ENCODE peak calls at places on chromosomes 16 and 17, in five cellular contexts. U is Karpas-422, R is GM23248, E is H9, L is hepatocyte. D is an unnamed sample.

GRCh38 chr17:73103661-73104335 is 11.3 kb upstream of the SLC39A11 start:
- DNase-seq in R (no peak), L (no peak), E (no peak), U (no peak), D (no peak)

GRCh38 chr17:507441-507840 is 154.8 kb upstream of the RPH3AL start:
- DNase-seq in R (no peak), L (no peak), U (no peak), E (no peak), D (no peak)

GRCh38 chr16:64864232-64864803 is 257.5 kb downstream of the CDH11 start:
- DNase-seq in U (no peak), E (no peak), R (peak), L (peak), D (peak)

GRCh38 chr16:68514511-68514910 is 24.6 kb upstream of the ZFP90 start:
- DNase-seq in E (no peak), U (no peak), R (no peak), L (no peak), D (peak)

GRCh38 chr16:70250748-70251650 is 741 bp downstream of the EXOSC6 start:
- DNase-seq in E (peak), U (peak), R (peak), L (peak), D (peak)

GRCh38 chr17:73476890-73477350 is 165.1 kb upstream of the CDC42EP4 start:
- DNase-seq in L (no peak), E (no peak), R (no peak), U (no peak), D (peak)

GRCh38 chr16:81480856-81481821 is 36.5 kb downstream of the CMIP start:
- DNase-seq in U (peak), L (peak), E (no peak), R (peak), D (peak)

GRCh38 chr16:87725596-87726235 is 40.1 kb downstream of the KLHDC4 start:
- DNase-seq in U (no peak), L (no peak), E (no peak), R (no peak), D (no peak)

GRCh38 chr16:19808061-19808621 is 76.5 kb downstream of the GPRC5B start:
- DNase-seq in L (peak), R (no peak), E (no peak), U (no peak), D (peak)

GRCh38 chr16:83586036-83586810 is 221.6 kb upstream of the HSBP1 start:
- DNase-seq in E (no peak), U (no peak), R (no peak), L (no peak), D (no peak)

GRCh38 chr16:70692481-70693203 is 6.8 kb upstream of the MTSS2 start:
- DNase-seq in U (no peak), R (no peak), L (no peak), E (no peak), D (no peak)

GRCh38 chr16:50247906-50248608 is 18.3 kb upstream of the ADCY7 start:
- DNase-seq in E (no peak), U (peak), L (no peak), R (no peak), D (peak)

GRCh38 chr16:716250-716607 is 1.3 kb downstream of the METRN start:
- DNase-seq in E (peak), L (no peak), R (peak), U (no peak), D (peak)

GRCh38 chr16:81485824-81486554 is 41.4 kb downstream of the CMIP start:
- DNase-seq in R (peak), E (no peak), L (no peak), U (no peak), D (peak)

GRCh38 chr16:88424536-88425230 is 28.4 kb upstream of the ZFPM1 start:
- DNase-seq in L (no peak), E (no peak), R (no peak), U (no peak), D (no peak)

GRCh38 chr16:57475711-57476339 is 10.5 kb downstream of the DOK4 start:
- DNase-seq in E (peak), R (peak), U (peak), L (peak), D (no peak)

GRCh38 chr17:45222273-45222993 is 748 bp downstream of the FMNL1 start:
- DNase-seq in R (no peak), L (no peak), E (peak), U (no peak), D (no peak)

GRCh38 chr17:65100316-65101140 is 36.6 kb upstream of the RGS9 start:
- DNase-seq in L (peak), R (peak), E (peak), U (peak), D (peak)

GRCh38 chr17:17661134-17661533 is 20.1 kb upstream of the RAI1 start:
- DNase-seq in L (no peak), U (no peak), R (no peak), E (no peak), D (no peak)

GRCh38 chr17:67046398-67046797 is 2.0 kb downstream of the CACNG1 start:
- DNase-seq in L (no peak), U (no peak), E (no peak), R (no peak), D (peak)

GRCh38 chr17:82041139-82041814 is 3.8 kb upstream of the DCXR start:
- DNase-seq in U (no peak), R (peak), E (no peak), L (no peak), D (no peak)

GRCh38 chr16:64397945-64398508 is 723.8 kb downstream of the CDH11 start:
- DNase-seq in E (no peak), L (no peak), U (no peak), R (peak), D (no peak)

GRCh38 chr17:49968380-49969133 is 433 bp upstream of the DLX4 start:
- DNase-seq in E (peak), U (no peak), L (peak), R (peak), D (peak)

GRCh38 chr17:49218941-49219913 is 8.7 kb downstream of the ABI3 start:
- DNase-seq in R (no peak), U (peak), L (no peak), E (peak), D (peak)

GRCh38 chr17:53570731-53571130 is 252.0 kb upstream of the KIF2B start:
- DNase-seq in E (no peak), U (no peak), R (no peak), L (no peak), D (no peak)

GRCh38 chr17:67212716-67213417 is 32.1 kb downstream of the HELZ start:
- DNase-seq in E (no peak), U (no peak), R (peak), L (no peak), D (peak)

GRCh38 chr17:58352843-58353719 is 1.1 kb upstream of the SUPT4H1 start:
- DNase-seq in R (peak), U (peak), E (peak), L (peak), D (peak)

GRCh38 chr17:58352018-58352842 is at the start of gene SUPT4H1:
- DNase-seq in R (peak), U (peak), E (peak), L (peak), D (peak)

GRCh38 chr17:58354541-58355216 is 2.7 kb upstream of the SUPT4H1 start:
- DNase-seq in U (no peak), R (no peak), L (no peak), E (no peak), D (no peak)

GRCh38 chr17:58351182-58351581 is 819 bp downstream of the SUPT4H1 start:
- DNase-seq in L (no peak), U (peak), E (no peak), R (no peak), D (no peak)

DNA sequence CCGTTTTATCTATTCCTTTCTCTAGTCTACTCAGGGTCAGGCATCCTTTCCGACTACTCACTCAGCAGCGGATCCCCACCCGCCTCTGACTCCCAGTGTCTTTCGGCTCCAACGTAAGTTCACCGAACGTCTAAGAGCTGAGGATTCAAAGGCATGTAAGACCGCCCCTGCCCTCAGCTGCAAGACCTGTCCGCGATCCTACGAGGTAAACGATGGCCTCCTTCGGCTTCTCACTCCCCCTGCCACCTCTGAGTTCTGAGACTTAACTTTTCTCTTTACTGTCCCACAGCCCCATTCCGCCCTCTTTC is 337 bp downstream of the SUPT4H1 start:
- DNase-seq in U (no peak), R (peak), L (no peak), E (no peak), D (no peak)
- H2AFZ ChIP-seq in U (no peak), R (peak), L (peak), E (no peak), D (peak)

GRCh38 chr17:68776451-68776850 is 175.3 kb upstream of the FAM20A start:
- DNase-seq in U (no peak), L (no peak), E (no peak), R (no peak), D (no peak)

GRCh38 chr17:68777856-68778694 is 176.9 kb upstream of the FAM20A start:
- DNase-seq in E (no peak), U (no peak), L (peak), R (no peak), D (no peak)

GRCh38 chr17:68775969-68776368 is 174.8 kb upstream of the FAM20A start:
- DNase-seq in U (no peak), E (no peak), L (no peak), R (no peak), D (no peak)

GRCh38 chr17:68777243-68777855 is 176.2 kb upstream of the FAM20A start:
- DNase-seq in U (peak), L (peak), E (peak), R (peak), D (peak)

GRCh38 chr17:68775338-68775737 is 174.2 kb upstream of the FAM20A start:
- DNase-seq in E (no peak), R (peak), U (no peak), L (no peak), D (no peak)
- H2AFZ ChIP-seq in E (no peak), R (peak), U (no peak), L (no peak), D (peak)

GRCh38 chr16:11310997-11311561 is 29.9 kb upstream of the PRM1 start:
- DNase-seq in U (peak), L (no peak), R (no peak), E (no peak), D (peak)
- H2AFZ ChIP-seq in U (no peak), L (no peak), R (no peak), E (no peak), D (peak)

GRCh38 chr17:76502326-76503211 is 1.3 kb upstream of the RHBDF2 start:
- DNase-seq in R (no peak), E (no peak), L (peak), U (no peak), D (peak)
- H2AFZ ChIP-seq in R (peak), E (no peak), L (no peak), U (no peak), D (no peak)

DNA sequence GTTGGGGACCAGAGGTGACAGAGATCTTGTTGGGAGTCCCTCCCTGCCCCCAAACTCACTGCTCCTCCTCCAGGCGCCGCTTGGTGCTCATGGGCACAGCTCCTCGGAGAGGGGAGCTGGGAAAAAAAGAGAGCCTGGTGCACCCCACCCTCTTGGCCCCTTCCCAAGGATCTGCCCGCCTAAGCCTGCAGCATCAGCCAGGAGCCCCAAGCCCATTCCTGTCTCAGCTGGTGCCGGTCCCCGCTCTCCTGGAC is 400 bp downstream of the HCFC1R1 start:
- DNase-seq in E (no peak), U (no peak), L (peak), R (peak), D (peak)
- H2AFZ ChIP-seq in E (no peak), U (peak), L (no peak), R (no peak), D (no peak)

GRCh38 chr17:2904135-2904534 is 107.9 kb downstream of the RAP1GAP2 start:
- DNase-seq in U (peak), E (peak), R (peak), L (peak), D (peak)

GRCh38 chr17:2906907-2907306 is 110.7 kb downstream of the RAP1GAP2 start:
- DNase-seq in R (no peak), L (no peak), U (peak), E (peak), D (no peak)

GRCh38 chr17:2905697-2906595 is 109.7 kb downstream of the RAP1GAP2 start:
- DNase-seq in R (no peak), E (no peak), L (peak), U (peak), D (peak)

GRCh38 chr17:2903193-2903974 is 107.1 kb downstream of the RAP1GAP2 start:
- DNase-seq in U (peak), R (no peak), E (peak), L (no peak), D (peak)

DNA sequence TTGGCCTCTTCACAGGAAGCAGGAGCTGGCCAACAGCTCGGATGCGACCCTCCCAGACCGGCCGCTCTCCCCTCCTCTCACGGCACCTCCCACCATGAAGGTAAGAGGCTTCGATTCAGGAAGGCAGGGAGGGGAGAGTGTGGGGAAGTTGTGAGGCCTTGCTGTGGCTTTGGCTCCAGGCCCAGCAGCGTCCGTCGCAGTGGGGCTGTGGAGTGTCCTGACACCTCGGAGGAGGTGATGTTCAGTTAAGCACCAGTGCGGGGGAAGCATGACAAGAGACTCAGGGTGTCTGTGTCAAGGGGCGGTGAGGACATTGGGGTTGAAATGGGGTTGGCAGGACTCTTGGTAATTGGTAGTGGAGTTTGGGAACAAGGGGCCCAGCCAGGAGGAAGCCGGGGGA is 109.0 kb downstream of the RAP1GAP2 start:
- DNase-seq in E (no peak), R (no peak), U (peak), L (no peak), D (peak)
- H2AFZ ChIP-seq in E (no peak), R (no peak), U (no peak), L (no peak), D (no peak)

DNA sequence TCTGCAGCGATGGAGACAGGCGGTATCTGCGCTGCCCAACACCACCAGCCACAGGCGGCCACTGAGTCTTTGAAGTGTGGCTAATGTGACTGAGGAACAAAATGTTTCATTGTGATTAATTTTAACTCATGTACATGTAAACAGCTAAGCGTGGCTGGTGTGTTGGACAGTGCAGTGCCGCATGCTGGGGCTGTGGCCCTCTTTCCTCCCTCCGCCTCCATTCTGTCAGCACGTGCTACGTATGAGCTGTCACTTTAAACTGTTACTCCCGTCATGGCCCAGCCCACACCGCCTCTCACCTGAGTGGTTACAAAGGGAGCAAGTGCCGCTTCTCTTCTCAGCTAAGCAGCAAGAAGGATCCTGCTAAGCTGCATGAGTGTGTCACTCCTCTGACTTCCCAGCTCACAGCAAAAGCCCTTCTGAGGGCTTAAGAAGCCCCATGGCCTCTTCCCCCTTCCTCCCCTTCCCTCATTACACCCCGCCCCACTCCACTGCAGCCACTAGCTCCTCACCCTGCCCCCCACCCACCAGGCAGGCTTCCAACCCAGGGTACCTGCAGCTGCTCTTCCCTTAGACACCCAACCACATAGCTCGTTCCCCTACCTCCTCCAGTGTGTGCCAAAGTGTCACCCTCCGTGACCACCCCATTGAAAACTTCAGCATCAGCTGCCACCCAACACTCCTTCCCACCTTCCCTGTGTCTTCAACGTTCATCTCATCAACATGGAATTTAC is 15.0 kb downstream of the HASPIN start:
- DNase-seq in E (no peak), R (peak), U (peak), L (peak), D (peak)
- H2AFZ ChIP-seq in E (no peak), R (peak), U (no peak), L (no peak), D (peak)

DNA sequence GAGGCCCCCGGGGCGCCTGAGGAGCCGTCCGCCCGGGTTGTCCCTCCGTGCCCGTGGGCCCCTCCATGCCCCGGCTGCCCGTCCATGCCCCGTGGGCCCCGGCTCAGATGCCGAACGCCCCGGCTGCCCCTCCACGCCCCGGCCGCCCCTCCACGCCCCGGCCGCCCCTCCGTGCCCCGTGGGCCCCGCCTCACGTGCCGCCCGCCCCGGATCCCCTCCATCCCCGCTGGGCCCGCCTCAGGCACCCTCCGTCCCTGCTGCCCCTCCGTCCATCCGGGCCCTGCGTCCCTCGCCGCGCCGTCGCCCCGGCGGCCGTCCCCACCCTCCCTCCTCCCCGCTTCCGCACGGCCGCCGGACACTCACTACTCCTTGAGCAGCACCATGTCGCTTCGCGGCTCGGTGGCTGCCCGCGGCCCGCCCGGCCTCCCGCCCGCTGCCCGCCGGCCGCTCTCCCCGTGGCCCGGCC is 381 bp downstream of the PITPNA start:
- DNase-seq in U (no peak), E (peak), R (peak), L (no peak), D (peak)
- H2AFZ ChIP-seq in U (no peak), E (no peak), R (no peak), L (no peak), D (no peak)

GRCh38 chr17:43662432-43663141 is 865 bp upstream of the MEOX1 start:
- DNase-seq in L (no peak), R (no peak), E (no peak), U (no peak), D (no peak)

GRCh38 chr17:43665387-43666101 is 3.8 kb upstream of the MEOX1 start:
- DNase-seq in U (no peak), L (no peak), R (no peak), E (no peak), D (no peak)

GRCh38 chr17:43663383-43663782 is 1.7 kb upstream of the MEOX1 start:
- DNase-seq in R (no peak), U (no peak), L (no peak), E (no peak), D (no peak)

GRCh38 chr17:43664096-43664495 is 2.4 kb upstream of the MEOX1 start:
- DNase-seq in E (no peak), R (no peak), U (no peak), L (no peak), D (no peak)

DNA sequence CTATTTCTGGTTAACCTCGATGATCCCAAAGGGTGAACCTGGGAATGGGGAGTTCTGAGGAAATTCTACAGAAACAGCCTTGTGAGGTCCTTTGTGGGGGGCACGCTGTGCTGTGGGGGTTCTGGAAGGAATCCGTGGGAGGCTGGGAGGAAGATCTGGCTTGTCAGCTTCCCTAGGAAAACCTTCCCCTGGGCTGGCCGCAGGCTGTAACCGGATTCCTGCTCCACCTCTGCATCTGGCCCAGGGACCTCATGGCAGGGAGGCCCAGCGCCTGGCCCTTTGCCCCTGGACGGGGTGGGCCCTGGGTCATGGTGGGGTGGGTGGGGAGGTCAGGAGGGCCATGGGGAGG is 3.3 kb upstream of the MEOX1 start:
- DNase-seq in U (no peak), L (peak), E (no peak), R (no peak), D (no peak)
- H2AFZ ChIP-seq in U (no peak), L (no peak), E (no peak), R (no peak), D (no peak)

DNA sequence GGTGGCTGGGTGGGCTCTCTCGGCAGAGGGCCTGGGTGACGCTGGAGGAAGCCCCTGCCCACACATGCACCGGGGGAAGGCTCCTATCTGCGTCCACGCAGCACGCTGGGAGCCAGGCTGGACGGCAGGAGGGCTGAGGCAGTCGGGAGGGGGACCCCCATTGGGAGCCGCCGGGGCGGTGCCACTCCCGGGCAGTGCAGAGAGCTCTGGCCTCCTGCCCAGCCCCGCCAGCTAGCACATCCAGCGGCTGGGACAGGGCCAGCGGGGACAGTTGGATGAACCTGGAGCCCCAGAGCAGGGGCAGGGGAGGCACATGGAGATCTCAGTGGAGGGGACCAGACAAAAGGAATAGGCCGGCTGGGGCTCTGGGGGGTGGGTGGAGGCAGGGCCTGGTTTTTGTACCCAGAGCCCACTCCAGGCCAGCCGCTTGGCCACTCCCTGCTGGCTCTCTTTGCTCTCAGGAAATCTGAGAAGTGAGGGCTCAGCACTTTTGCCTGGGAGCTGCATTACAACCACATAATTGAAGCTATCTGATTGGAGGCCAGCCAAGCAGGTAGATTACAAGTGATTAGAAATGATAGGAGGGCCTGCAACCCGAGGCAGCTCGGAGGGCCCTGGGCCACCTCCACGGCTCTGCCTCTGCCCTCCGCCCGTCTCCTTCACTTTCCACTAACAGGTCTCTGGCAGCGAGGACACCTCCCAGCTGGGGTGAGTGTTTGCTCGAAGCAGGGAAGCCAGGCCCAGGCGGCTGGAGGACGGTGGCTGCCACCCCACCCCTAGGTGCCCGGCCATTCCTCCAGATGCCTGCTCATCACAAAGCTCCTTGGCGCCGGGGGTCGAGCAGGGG is 40.1 kb downstream of the ENGASE start:
- DNase-seq in L (peak), E (no peak), U (no peak), R (peak), D (no peak)
- H2AFZ ChIP-seq in L (no peak), E (no peak), U (no peak), R (no peak), D (no peak)

D was measured in osteoblast.